ENCODE peak calls at places on chromosomes 13 and 19, in five cellular contexts. P is cardiac muscle cell, M is IMR-90, T is keratinocyte, H is upper lobe of right lung. V is an unnamed sample.

GRCh38 chr13:114082849-114083645 is 49.4 kb downstream of the RASA3 start:
- DNase-seq in M (no peak), H (peak), T (no peak), P (no peak), V (no peak)

GRCh38 chr19:12786149-12786870 is 5.0 kb upstream of the JUNB start:
- DNase-seq in H (peak), T (no peak), P (no peak), M (no peak), V (no peak)

GRCh38 chr19:31880283-31880682 is 465.1 kb upstream of the ZNF507 start:
- DNase-seq in P (no peak), T (no peak), H (no peak), M (no peak), V (no peak)

GRCh38 chr13:77022341-77022740 is 4.6 kb downstream of the FBXL3 start:
- DNase-seq in H (no peak), T (no peak), P (no peak), M (peak), V (no peak)

GRCh38 chr19:7349231-7349591 is 474 bp downstream of the ARHGEF18 start:
- DNase-seq in H (no peak), P (no peak), M (no peak), T (no peak), V (no peak)

GRCh38 chr13:38191016-38191415 is 158.6 kb upstream of the UFM1 start:
- DNase-seq in H (no peak), P (no peak), T (no peak), M (no peak), V (no peak)

GRCh38 chr19:17475541-17476115 is 5.3 kb downstream of the SLC27A1 start:
- DNase-seq in H (no peak), M (peak), T (no peak), P (peak), V (no peak)

GRCh38 chr13:49023441-49023840 is 47.7 kb downstream of the FNDC3A start:
- DNase-seq in M (peak), T (peak), P (no peak), H (no peak), V (peak)

GRCh38 chr19:33396701-33397535 is 23.4 kb downstream of the CEBPG start:
- DNase-seq in H (peak), P (no peak), M (no peak), T (no peak), V (no peak)

GRCh38 chr19:7904074-7905020 is 670 bp downstream of the MAP2K7 start:
- DNase-seq in T (no peak), P (peak), H (peak), M (no peak), V (no peak)

GRCh38 chr19:1070576-1070930 is 3.6 kb downstream of the ARHGAP45 start:
- DNase-seq in T (no peak), P (no peak), M (no peak), H (no peak), V (no peak)

GRCh38 chr13:44389856-44390255 is 16.2 kb downstream of the SERP2 start:
- DNase-seq in P (no peak), T (no peak), H (no peak), M (no peak), V (no peak)

GRCh38 chr13:71865858-71866172 is 1.2 kb downstream of the DACH1 start:
- DNase-seq in P (no peak), H (no peak), T (no peak), M (no peak), V (no peak)
- H3K4me3 ChIP-seq in P (peak), H (peak), T (peak), M (peak), V (peak)

DNA sequence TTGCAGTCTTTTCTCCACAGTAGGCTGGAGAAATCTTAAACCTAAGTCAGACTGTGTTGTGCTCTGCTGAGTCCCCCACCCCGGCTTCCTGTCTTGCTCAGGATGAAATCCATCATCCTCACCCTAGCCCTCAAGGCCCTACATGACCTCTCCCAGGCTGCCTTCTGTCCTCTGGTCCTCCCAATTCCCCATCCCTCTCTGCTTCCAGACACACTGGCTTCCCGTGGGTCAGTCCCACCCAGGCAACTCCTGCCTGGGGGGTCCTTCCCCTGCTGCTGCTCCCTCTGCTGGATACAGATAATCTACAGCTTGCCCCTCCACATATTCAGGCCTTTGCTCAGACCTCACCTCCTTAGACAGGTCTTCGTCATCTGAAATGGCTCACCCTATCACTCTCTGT is 18.4 kb upstream of the CBY2 start:
- DNase-seq in M (no peak), P (no peak), H (no peak), T (no peak), V (no peak)
- TF ChIP-seq CTCF in M (peak), P (no peak), H (no peak), T (no peak), V (peak)

GRCh38 chr19:44590245-44591059 is 22.9 kb upstream of the IGSF23 start:
- DNase-seq in T (no peak), H (no peak), M (no peak), P (no peak), V (no peak)

GRCh38 chr19:44587863-44588752 is 25.3 kb upstream of the IGSF23 start:
- DNase-seq in H (no peak), T (peak), M (peak), P (no peak), V (peak)

GRCh38 chr19:44592451-44592890 is 20.9 kb upstream of the IGSF23 start:
- DNase-seq in T (no peak), P (no peak), H (no peak), M (no peak), V (no peak)

GRCh38 chr19:44585371-44586141 is 27.8 kb upstream of the IGSF23 start:
- DNase-seq in H (no peak), M (peak), P (no peak), T (no peak), V (no peak)

DNA sequence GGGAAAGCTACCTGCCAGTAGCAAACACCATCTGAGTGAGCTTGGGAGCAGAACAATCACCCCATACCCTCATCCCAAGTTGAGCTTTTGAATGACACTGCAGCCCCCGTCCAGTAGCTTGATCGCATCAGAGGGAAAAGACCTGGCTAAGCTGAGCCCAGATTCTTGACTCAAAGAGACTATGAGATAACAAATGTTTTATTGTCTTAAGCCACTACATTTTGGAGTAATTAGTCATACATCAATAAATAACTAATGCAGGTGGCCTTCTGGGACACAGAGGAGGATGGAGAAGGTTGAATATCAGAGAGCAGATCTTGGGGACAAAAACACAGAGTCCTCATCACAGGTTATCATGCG is 24.6 kb upstream of the IGSF23 start:
- DNase-seq in P (no peak), M (no peak), T (no peak), H (no peak), V (peak)
- H3K4me3 ChIP-seq in P (no peak), M (no peak), T (no peak), H (no peak), V (no peak)

DNA sequence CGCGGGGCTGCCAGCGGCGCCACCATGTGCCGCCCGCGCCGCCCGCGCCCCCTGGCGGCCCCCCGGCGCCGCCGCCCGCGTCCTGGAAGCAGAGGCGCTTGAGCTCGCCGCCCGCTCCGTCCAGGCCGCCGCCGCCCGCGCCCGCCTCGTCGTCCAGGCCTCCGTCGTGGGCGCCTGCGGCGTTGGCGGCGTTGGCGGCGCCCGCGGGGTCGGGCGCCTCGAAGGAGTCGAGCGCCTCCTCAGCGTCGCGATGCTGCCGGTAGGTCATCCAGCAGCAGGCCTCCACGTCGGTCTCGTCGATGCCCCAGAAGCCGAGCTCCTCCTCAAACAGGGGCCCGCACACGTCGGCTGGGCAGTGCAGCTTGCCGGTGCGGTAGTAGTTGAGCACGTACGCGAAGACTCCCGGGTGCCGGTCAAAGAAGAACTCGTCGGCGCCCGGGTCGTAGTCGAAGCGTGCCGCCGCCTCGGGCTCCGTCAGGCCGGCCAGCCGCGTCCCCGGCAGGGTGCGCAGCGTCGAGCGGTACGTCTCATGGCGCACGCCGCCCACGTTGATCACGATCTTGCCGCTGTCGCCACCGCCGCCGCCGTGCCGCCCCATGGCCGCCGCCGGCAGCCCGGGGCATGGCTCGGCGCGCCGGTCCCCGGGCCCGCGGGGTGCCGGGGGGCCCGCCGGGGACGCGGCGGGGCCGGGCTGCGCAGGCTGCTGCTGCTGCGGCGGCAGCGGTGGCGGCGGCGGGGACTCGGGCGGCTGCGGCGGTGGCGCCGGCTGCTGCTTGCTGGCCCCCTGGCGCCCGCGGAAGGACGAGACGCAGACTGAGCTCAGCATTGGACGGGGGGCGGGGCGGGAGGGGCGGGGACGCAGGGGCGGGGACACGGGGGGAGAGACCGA is 676 bp downstream of the KCNC3 start:
- DNase-seq in P (peak), T (no peak), H (peak), M (no peak), V (no peak)
- TF ChIP-seq CTCF in P (no peak), T (no peak), H (no peak), M (no peak), V (peak)

GRCh38 chr19:29832801-29833200 is 21.0 kb downstream of the CCNE1 start:
- DNase-seq in M (no peak), H (peak), T (no peak), P (no peak), V (no peak)

GRCh38 chr19:29831041-29831548 is 19.3 kb downstream of the CCNE1 start:
- DNase-seq in T (peak), P (no peak), M (no peak), H (peak), V (no peak)

GRCh38 chr19:29833614-29834261 is 21.9 kb downstream of the CCNE1 start:
- DNase-seq in M (no peak), P (no peak), H (peak), T (no peak), V (no peak)

GRCh38 chr19:29834991-29835390 is 23.2 kb downstream of the CCNE1 start:
- DNase-seq in T (no peak), M (no peak), H (peak), P (no peak), V (no peak)

GRCh38 chr19:29831686-29832085 is 19.9 kb downstream of the CCNE1 start:
- DNase-seq in H (no peak), M (no peak), T (no peak), P (no peak), V (no peak)
- H3K4me3 ChIP-seq in H (no peak), M (no peak), T (no peak), P (no peak), V (no peak)

DNA sequence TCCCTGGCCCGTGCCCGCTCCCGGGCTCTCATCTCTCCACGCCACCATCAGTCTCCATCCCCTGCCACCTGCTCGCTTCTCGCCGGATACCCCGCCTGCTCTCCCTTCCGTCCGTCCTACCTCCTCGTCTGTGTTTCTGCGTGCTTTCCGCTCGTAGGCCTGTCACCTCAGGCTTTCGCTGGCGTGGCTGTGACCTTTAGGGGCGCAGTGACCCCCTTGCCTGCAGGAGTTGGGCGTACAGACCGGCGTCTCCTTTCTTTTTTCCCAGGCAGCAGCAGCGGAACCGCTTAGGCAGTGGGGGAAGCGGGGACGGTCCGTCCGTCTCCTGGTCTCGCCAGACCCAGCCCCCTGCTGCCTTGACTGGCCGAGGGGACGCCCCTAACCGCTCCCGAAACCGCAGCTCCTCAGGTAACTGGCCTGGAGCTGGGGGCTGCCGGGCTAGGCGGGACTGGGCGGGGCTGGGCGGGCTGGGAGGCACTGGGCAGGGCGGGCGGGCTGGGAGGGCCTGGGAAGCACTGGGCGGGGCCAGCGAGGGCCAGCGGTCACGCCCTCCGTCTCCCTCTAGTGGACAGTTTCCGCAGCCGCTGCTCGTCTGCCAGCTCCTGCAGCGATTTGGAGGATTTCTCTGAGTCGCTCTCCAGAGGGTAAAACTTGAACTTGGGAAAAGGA is 6.3 kb downstream of the PGLYRP1 start:
- DNase-seq in T (no peak), H (peak), M (peak), P (peak), V (no peak)
- TF ChIP-seq CTCF in T (peak), H (peak), M (peak), P (peak), V (peak)

DNA sequence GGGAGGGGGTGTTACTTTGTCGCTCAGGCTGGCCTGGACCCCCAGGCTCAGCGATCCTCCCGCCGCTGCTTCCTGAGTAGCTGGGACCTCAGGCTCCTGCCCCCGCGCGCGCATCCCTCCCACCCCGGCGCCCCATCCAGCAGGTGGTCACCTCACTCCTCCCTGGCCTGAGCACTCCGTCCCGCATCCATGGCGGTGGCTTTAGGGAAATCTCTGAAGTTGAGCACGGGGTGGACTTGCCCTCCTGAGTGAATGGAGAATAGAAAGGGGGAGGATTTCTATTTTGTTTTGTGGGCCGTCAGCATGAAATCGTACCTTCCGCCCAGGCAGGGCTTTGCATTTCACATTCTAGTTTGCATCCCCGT is 413 bp upstream of the ZNF813 start:
- DNase-seq in H (no peak), P (no peak), T (no peak), M (no peak), V (no peak)
- H3K4me3 ChIP-seq in H (peak), P (peak), T (peak), M (peak), V (peak)

GRCh38 chr19:48502720-48503018 is 9.0 kb downstream of the LMTK3 start:
- DNase-seq in P (no peak), H (no peak), M (no peak), T (no peak), V (no peak)

GRCh38 chr19:48509467-48510194 is 2.0 kb downstream of the LMTK3 start:
- DNase-seq in H (no peak), M (no peak), P (no peak), T (no peak), V (no peak)

GRCh38 chr19:48508729-48509310 is 2.8 kb downstream of the LMTK3 start:
- DNase-seq in M (no peak), P (no peak), H (no peak), T (no peak), V (no peak)

GRCh38 chr19:48507911-48508439 is 3.7 kb downstream of the LMTK3 start:
- DNase-seq in H (no peak), P (no peak), M (no peak), T (no peak), V (no peak)

GRCh38 chr19:48506138-48506733 is 5.4 kb downstream of the LMTK3 start:
- DNase-seq in T (no peak), H (no peak), P (no peak), M (peak), V (no peak)
- TF ChIP-seq CTCF in T (peak), H (peak), P (peak), M (peak), V (peak)

GRCh38 chr13:99984463-99985242 is 3.1 kb downstream of the ZIC2 start:
- DNase-seq in P (no peak), T (no peak), H (no peak), M (no peak), V (no peak)

GRCh38 chr13:99986751-99987150 is 5.2 kb downstream of the ZIC2 start:
- DNase-seq in P (no peak), T (no peak), H (no peak), M (no peak), V (no peak)

GRCh38 chr13:99985243-99985874 is 3.8 kb downstream of the ZIC2 start:
- DNase-seq in P (peak), T (no peak), M (no peak), H (no peak), V (no peak)

GRCh38 chr13:99987180-99988047 is 5.8 kb downstream of the ZIC2 start:
- DNase-seq in P (peak), T (no peak), H (peak), M (no peak), V (no peak)

DNA sequence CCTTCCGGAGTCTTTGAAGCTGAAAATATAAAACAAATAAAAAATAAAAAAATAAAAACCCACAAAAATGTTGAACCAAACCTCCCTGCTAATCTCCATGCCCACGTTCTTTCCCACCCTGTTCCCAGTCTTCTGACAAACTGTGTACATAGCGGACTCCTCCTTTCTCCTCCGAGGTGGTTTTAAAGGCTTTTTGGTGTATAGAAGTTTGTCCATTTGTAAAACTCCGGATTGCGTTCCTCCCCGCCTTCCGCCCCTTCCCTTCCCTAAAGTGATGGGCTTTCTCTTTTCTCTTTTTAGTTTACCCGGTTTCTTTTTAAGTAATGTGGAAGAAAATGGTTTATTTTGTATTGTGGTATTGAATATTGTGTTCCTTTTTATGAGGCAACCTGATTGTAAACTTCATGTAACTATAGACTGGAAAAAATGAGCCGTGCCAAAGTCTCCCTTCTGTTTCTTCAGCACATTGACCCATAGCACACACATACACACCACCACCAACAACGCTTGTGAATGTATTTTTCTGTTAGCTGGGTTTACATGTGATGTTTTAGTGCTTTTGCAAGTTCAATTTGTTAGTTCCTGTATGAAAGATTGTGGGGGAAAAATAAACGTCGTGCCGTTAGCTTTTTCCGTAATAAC is 4.4 kb downstream of the ZIC2 start:
- DNase-seq in H (no peak), T (no peak), M (no peak), P (peak), V (no peak)
- H3K4me3 ChIP-seq in H (no peak), T (no peak), M (no peak), P (no peak), V (no peak)

DNA sequence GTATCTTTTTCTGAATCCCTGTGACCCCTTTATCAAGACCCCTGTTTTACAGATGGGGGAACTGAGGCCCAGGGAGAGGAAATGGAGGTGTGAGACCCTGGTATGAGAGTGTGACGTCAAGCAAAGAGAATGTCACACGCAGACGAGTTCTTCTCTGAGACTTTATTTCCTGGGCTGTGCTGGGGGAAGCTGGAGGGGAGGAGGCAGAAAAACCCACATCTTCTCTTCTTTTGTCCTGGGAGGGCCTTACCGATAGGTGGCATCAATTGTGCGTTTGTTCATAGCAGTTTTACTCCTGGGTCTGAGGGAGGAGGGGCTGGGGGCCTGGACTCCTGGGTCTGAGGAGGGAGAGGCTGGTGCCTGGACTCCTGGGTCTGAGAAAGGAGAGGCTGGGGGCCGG is 4.9 kb upstream of the KLK15 start:
- DNase-seq in T (no peak), H (no peak), P (no peak), M (no peak), V (no peak)
- TF ChIP-seq CTCF in T (no peak), H (no peak), P (peak), M (peak), V (peak)